ENCODE peak calls at places on chromosomes 13 and 19, in seven cellular contexts. A is cardiac muscle cell, O is LNCaP clone FGC, B is HFFc6, C is MCF 10A, K is cardiac fibroblast, P is sigmoid colon. R is an unnamed sample.
A peak's percentile ranks its signal among the peaks of the same experiment; 100 is the strongest.

GRCh38 chr13:79989251-79989661 is 351.7 kb downstream of the SPRY2 start:
- DNase-seq in C (no peak), B (peak; percentile 80), A (no peak), O (no peak), K (peak; percentile 43), P (no peak), R (no peak)

GRCh38 chr13:103188688-103189326 is 122.6 kb upstream of the SLC10A2 start:
- DNase-seq in K (peak; percentile 47), A (peak; percentile 48), O (no peak), B (no peak), C (peak; percentile 48), P (no peak), R (no peak)

GRCh38 chr13:108269601-108270328 is at the start of gene TNFSF13B:
- DNase-seq in P (peak; percentile 62), K (peak; percentile 54), O (no peak), A (peak; percentile 1), B (no peak), C (peak; percentile 20), R (peak; percentile 12)

GRCh38 chr13:70568571-70568970 is 460.3 kb upstream of the KLHL1 start:
- DNase-seq in C (peak; percentile 54), A (peak; percentile 52), O (peak; percentile 27), B (peak; percentile 39), K (peak; percentile 69), P (no peak), R (peak; percentile 39)

GRCh38 chr13:102907886-102908515 is 62.2 kb downstream of the ERCC5 start:
- DNase-seq in K (no peak), A (no peak), B (no peak), O (no peak), P (no peak), C (peak; percentile 23), R (no peak)

GRCh38 chr19:10334340-10335148 is 1.2 kb upstream of the RAVER1 start:
- DNase-seq in B (peak; percentile 96), O (peak; percentile 94), A (peak; percentile 96), C (peak; percentile 98), P (peak; percentile 98), K (peak; percentile 98), R (peak; percentile 97)

GRCh38 chr19:38475176-38475575 is 41.7 kb downstream of the RYR1 start:
- DNase-seq in O (no peak), A (no peak), K (no peak), B (no peak), P (no peak), C (no peak), R (no peak)

GRCh38 chr19:38698225-38699026 is 45.8 kb downstream of the CAPN12 start:
- DNase-seq in B (no peak), P (no peak), C (no peak), K (no peak), A (no peak), O (no peak), R (no peak)

GRCh38 chr19:56839665-56840451 is 668 bp downstream of the PEG3 start:
- DNase-seq in P (peak; percentile 99), K (no peak), B (no peak), O (no peak), A (no peak), C (no peak), R (no peak)

GRCh38 chr13:45446181-45446580 is 18.6 kb upstream of the COG3 start:
- DNase-seq in P (no peak), C (no peak), B (peak; percentile 76), K (peak; percentile 70), O (no peak), A (no peak), R (no peak)

GRCh38 chr19:38070573-38070972 is 153.4 kb downstream of the DPF1 start:
- DNase-seq in C (peak; percentile 55), O (peak; percentile 89), A (no peak), P (no peak), K (peak; percentile 79), B (peak; percentile 73), R (no peak)

DNA sequence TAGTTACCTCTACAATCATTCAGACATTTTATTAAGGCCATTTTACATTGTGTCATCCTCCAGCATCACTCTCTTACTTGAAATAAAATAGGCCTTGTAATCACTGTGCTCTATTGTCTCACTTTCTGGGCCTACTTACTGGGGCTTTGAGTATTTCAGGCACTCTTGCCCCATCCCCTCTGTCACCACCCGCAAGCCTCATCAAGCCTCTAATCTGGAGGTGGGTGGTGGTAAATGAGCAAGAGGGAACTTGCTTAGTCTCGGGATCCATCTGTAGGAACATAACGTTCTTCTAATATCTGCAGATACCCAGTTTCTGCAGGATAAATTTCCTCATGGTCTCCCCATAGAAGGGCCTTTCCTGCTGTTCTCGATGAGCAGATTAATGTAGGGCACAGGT is 19.4 kb upstream of the GPR18 start:
- DNase-seq in A (no peak), B (no peak), K (no peak), P (no peak), O (no peak), C (peak; percentile 33), R (no peak)
- TF ChIP-seq CTCF in A (no peak), B (no peak), K (no peak), P (no peak), O (no peak), C (no peak), R (no peak)

GRCh38 chr19:14198384-14199376 is 7.3 kb downstream of the ADGRL1 start:
- DNase-seq in K (peak; percentile 12), C (no peak), A (no peak), B (no peak), P (no peak), O (no peak), R (no peak)
- TF ChIP-seq CTCF in K (peak; percentile 21), C (no peak), A (no peak), B (peak; percentile 45), P (no peak), O (no peak), R (no peak)

DNA sequence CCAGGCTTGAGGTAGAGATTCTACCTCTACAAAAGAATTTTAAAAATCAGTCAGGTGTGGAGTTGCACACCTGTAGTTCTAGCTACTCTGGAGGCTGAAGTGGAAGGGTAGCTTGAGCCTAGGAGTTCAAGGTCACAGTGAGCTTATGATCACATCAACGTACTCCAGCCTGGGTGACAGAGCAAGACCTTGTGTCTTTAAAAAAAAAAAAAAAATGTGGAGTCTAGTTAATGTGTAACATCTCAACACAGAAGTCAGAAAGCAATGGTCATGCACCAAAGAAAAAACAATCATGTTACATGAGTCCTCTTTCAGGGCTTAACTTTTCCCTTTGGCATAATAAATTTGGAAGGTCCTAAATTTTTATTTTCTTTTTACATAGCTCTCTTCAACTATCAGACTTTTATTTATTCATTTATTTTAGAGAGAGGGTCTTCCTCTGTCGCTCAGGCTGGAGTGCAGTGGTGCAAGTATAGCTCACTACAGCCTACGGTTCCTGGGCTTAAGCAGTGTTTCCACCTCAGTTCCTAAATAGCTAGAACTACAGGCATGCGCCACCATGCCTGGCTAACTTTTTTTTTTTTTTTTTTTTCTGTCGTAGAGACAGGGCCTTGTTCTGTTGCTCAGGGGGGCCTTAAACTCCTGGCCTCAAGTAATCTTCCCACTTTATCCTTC is 22.3 kb downstream of the SETDB2 start:
- DNase-seq in C (no peak), A (no peak), K (no peak), B (no peak), O (no peak), P (no peak), R (no peak)
- TF ChIP-seq CTCF in C (no peak), A (no peak), K (no peak), B (no peak), O (no peak), P (no peak), R (no peak)

GRCh38 chr13:30832377-30832776 is 73.7 kb upstream of the MEDAG start:
- DNase-seq in O (no peak), B (no peak), A (no peak), K (no peak), P (no peak), C (no peak), R (no peak)

GRCh38 chr13:30829788-30830637 is 76.1 kb upstream of the MEDAG start:
- DNase-seq in B (no peak), A (no peak), P (no peak), O (no peak), K (peak; percentile 28), C (peak; percentile 67), R (no peak)

GRCh38 chr13:30831515-30831914 is 74.6 kb upstream of the MEDAG start:
- DNase-seq in B (no peak), P (no peak), A (no peak), K (no peak), O (no peak), C (no peak), R (no peak)

GRCh38 chr13:30829145-30829544 is 76.9 kb upstream of the MEDAG start:
- DNase-seq in A (no peak), O (no peak), B (peak; percentile 62), K (peak; percentile 87), C (peak; percentile 92), P (no peak), R (no peak)

DNA sequence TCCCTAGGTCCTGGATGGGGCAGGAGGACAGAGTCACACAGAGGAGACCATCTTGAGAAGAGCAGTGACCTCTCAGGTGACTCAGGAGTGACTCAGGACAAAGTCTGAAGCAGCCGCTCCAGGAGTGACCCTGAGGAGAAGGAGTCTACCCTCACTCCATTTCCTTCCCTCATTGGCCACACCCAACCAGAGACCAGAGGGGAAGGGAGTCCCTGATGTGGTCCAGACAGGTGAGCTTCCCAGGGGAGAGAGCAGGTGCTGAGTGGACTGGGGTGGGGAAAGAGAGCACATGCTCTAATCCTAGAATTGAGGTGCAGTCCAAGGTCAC is 75.5 kb upstream of the MEDAG start:
- DNase-seq in K (peak; percentile 38), B (no peak), P (no peak), C (no peak), A (no peak), O (no peak), R (no peak)
- TF ChIP-seq CTCF in K (no peak), B (no peak), P (no peak), C (no peak), A (no peak), O (no peak), R (no peak)

GRCh38 chr13:84641491-84641890 is 759.2 kb upstream of the SLITRK1 start:
- DNase-seq in P (no peak), O (no peak), A (no peak), K (peak; percentile 40), B (peak; percentile 77), C (no peak), R (no peak)

GRCh38 chr13:84648069-84648640 is 765.9 kb upstream of the SLITRK1 start:
- DNase-seq in P (no peak), A (no peak), C (peak; percentile 6), K (peak; percentile 22), O (no peak), B (no peak), R (no peak)

GRCh38 chr13:84651288-84651687 is 769.0 kb upstream of the SLITRK1 start:
- DNase-seq in A (no peak), O (no peak), P (no peak), K (peak; percentile 85), B (peak; percentile 81), C (peak; percentile 75), R (no peak)

GRCh38 chr13:84649853-84650252 is 767.6 kb upstream of the SLITRK1 start:
- DNase-seq in A (no peak), C (no peak), P (no peak), B (peak; percentile 43), K (peak; percentile 14), O (no peak), R (no peak)

GRCh38 chr13:84645196-84646071 is 763.2 kb upstream of the SLITRK1 start:
- DNase-seq in B (peak; percentile 93), K (peak; percentile 17), O (no peak), P (no peak), C (peak; percentile 11), A (no peak), R (no peak)
- TF ChIP-seq CTCF in B (peak; percentile 59), K (no peak), O (peak; percentile 31), P (no peak), C (no peak), A (no peak), R (no peak)

R was measured in endothelial cell.